ENCODE peak calls at places on chromosomes 2 and 18, in four cellular contexts. One of them, this sample, is unnamed.

GRCh38 chr2:222936705-222937104 is 75.9 kb downstream of the ACSL3 start:
- DNase-seq in breast epithelium: no peak
- DNase-seq in tibial nerve: no peak
- DNase-seq in body of pancreas: no peak
- DNase-seq in this sample: no peak

GRCh38 chr2:31943636-31944225 is 67.1 kb downstream of the MEMO1 start:
- DNase-seq in breast epithelium: no peak
- DNase-seq in body of pancreas: no peak
- DNase-seq in tibial nerve: no peak
- DNase-seq in this sample: no peak

GRCh38 chr2:84494070-84494469 is 22.2 kb upstream of the DNAH6 start:
- DNase-seq in tibial nerve: no peak
- DNase-seq in body of pancreas: no peak
- DNase-seq in breast epithelium: no peak
- DNase-seq in this sample: no peak

GRCh38 chr2:72788756-72789155 is 37.1 kb downstream of the EXOC6B start:
- DNase-seq in tibial nerve: no peak
- DNase-seq in breast epithelium: no peak
- DNase-seq in body of pancreas: no peak
- DNase-seq in this sample: no peak

GRCh38 chr2:144515694-144516416 is 4.1 kb downstream of the ZEB2 start:
- DNase-seq in tibial nerve: peak; percentile 53
- DNase-seq in breast epithelium: no peak
- DNase-seq in body of pancreas: no peak
- DNase-seq in this sample: no peak

GRCh38 chr2:43192039-43192438 is 34.4 kb downstream of the ZFP36L2 start:
- DNase-seq in tibial nerve: no peak
- DNase-seq in breast epithelium: no peak
- DNase-seq in body of pancreas: no peak
- DNase-seq in this sample: no peak

GRCh38 chr18:39862341-39862740 is 2092.7 kb upstream of the PIK3C3 start:
- DNase-seq in body of pancreas: no peak
- DNase-seq in breast epithelium: no peak
- DNase-seq in tibial nerve: no peak
- DNase-seq in this sample: no peak

GRCh38 chr2:62501794-62502500 is 4.0 kb downstream of the TMEM17 start:
- DNase-seq in tibial nerve: no peak
- DNase-seq in body of pancreas: no peak
- DNase-seq in breast epithelium: no peak
- DNase-seq in this sample: no peak

GRCh38 chr2:72350852-72351251 is 203.2 kb upstream of the CYP26B1 start:
- DNase-seq in body of pancreas: no peak
- DNase-seq in tibial nerve: no peak
- DNase-seq in breast epithelium: no peak
- DNase-seq in this sample: no peak

GRCh38 chr2:195613922-195614321 is 43.1 kb upstream of the SLC39A10 start:
- DNase-seq in breast epithelium: no peak
- DNase-seq in tibial nerve: no peak
- DNase-seq in body of pancreas: no peak
- DNase-seq in this sample: no peak

GRCh38 chr2:242060212-242060835 is 190.8 kb downstream of the RTP5 start:
- DNase-seq in breast epithelium: no peak
- DNase-seq in tibial nerve: no peak
- DNase-seq in body of pancreas: no peak
- DNase-seq in this sample: no peak

GRCh38 chr2:48600204-48600813 is 17.3 kb upstream of the GTF2A1L start:
- DNase-seq in body of pancreas: no peak
- DNase-seq in tibial nerve: no peak
- DNase-seq in breast epithelium: no peak
- DNase-seq in this sample: no peak

GRCh38 chr2:152071077-152071476 is 27.8 kb downstream of the CACNB4 start:
- DNase-seq in body of pancreas: no peak
- DNase-seq in tibial nerve: no peak
- DNase-seq in breast epithelium: no peak
- DNase-seq in this sample: no peak

GRCh38 chr18:70332694-70333093 is 43.8 kb downstream of the SOCS6 start:
- DNase-seq in breast epithelium: no peak
- DNase-seq in tibial nerve: no peak
- DNase-seq in body of pancreas: no peak
- DNase-seq in this sample: no peak

GRCh38 chr2:26175716-26176615 is 3.1 kb downstream of the GAREM2 start:
- DNase-seq in tibial nerve: no peak
- DNase-seq in body of pancreas: no peak
- DNase-seq in breast epithelium: no peak
- DNase-seq in this sample: no peak

GRCh38 chr2:223601932-223602676 is at the start of gene SCG2:
- DNase-seq in breast epithelium: peak; percentile 41
- DNase-seq in tibial nerve: peak; percentile 51
- DNase-seq in body of pancreas: peak; percentile 69
- DNase-seq in this sample: peak; percentile 28

GRCh38 chr2:182870227-182870626 is 3.8 kb upstream of the FRZB start:
- DNase-seq in tibial nerve: no peak
- DNase-seq in breast epithelium: no peak
- DNase-seq in body of pancreas: no peak
- DNase-seq in this sample: no peak

GRCh38 chr2:7704296-7704865 is 787.2 kb downstream of the RNF144A start:
- DNase-seq in tibial nerve: no peak
- DNase-seq in body of pancreas: no peak
- DNase-seq in breast epithelium: no peak
- DNase-seq in this sample: no peak

GRCh38 chr2:161122772-161123530 is 37.3 kb upstream of the TANK start:
- DNase-seq in tibial nerve: peak; percentile 31
- DNase-seq in breast epithelium: peak; percentile 59
- DNase-seq in body of pancreas: peak; percentile 33
- DNase-seq in this sample: peak; percentile 59

GRCh38 chr2:99811544-99811943 is 321.7 kb upstream of the REV1 start:
- DNase-seq in body of pancreas: no peak
- DNase-seq in breast epithelium: no peak
- DNase-seq in tibial nerve: no peak
- DNase-seq in this sample: no peak

GRCh38 chr2:9027884-9028283 is 24.4 kb upstream of the MBOAT2 start:
- DNase-seq in body of pancreas: no peak
- DNase-seq in tibial nerve: no peak
- DNase-seq in breast epithelium: no peak
- DNase-seq in this sample: no peak

GRCh38 chr18:58781627-58782194 is 83.0 kb upstream of the ZNF532 start:
- DNase-seq in breast epithelium: peak; percentile 67
- DNase-seq in body of pancreas: peak; percentile 75
- DNase-seq in tibial nerve: peak; percentile 89
- DNase-seq in this sample: peak; percentile 90

GRCh38 chr2:109342890-109343289 is 213.9 kb downstream of the SH3RF3 start:
- DNase-seq in breast epithelium: no peak
- DNase-seq in body of pancreas: no peak
- DNase-seq in tibial nerve: no peak
- DNase-seq in this sample: no peak

GRCh38 chr2:69645026-69645425 is 1.5 kb upstream of the AAK1 start:
- DNase-seq in tibial nerve: no peak
- DNase-seq in breast epithelium: no peak
- DNase-seq in body of pancreas: no peak
- DNase-seq in this sample: no peak

GRCh38 chr2:156455366-156455975 is 19.3 kb downstream of the GPD2 start:
- DNase-seq in tibial nerve: no peak
- DNase-seq in breast epithelium: no peak
- DNase-seq in body of pancreas: no peak
- DNase-seq in this sample: no peak

GRCh38 chr2:179139506-179139905 is 89.6 kb upstream of the CCDC141 start:
- DNase-seq in tibial nerve: no peak
- DNase-seq in breast epithelium: no peak
- DNase-seq in body of pancreas: no peak
- DNase-seq in this sample: no peak

GRCh38 chr2:207528980-207529329 is 807 bp upstream of the CREB1 start:
- DNase-seq in body of pancreas: peak; percentile 54
- DNase-seq in tibial nerve: no peak
- DNase-seq in breast epithelium: no peak
- DNase-seq in this sample: no peak

GRCh38 chr18:13283746-13284145 is 65.2 kb downstream of the LDLRAD4 start:
- DNase-seq in tibial nerve: no peak
- DNase-seq in breast epithelium: no peak
- DNase-seq in body of pancreas: no peak
- DNase-seq in this sample: no peak

GRCh38 chr18:13286456-13287125 is 68.0 kb downstream of the LDLRAD4 start:
- DNase-seq in breast epithelium: no peak
- DNase-seq in body of pancreas: no peak
- DNase-seq in tibial nerve: no peak
- DNase-seq in this sample: no peak

GRCh38 chr18:13285874-13286273 is 67.3 kb downstream of the LDLRAD4 start:
- DNase-seq in breast epithelium: no peak
- DNase-seq in tibial nerve: no peak
- DNase-seq in body of pancreas: no peak
- DNase-seq in this sample: no peak

GRCh38 chr18:13287372-13287771 is 68.8 kb downstream of the LDLRAD4 start:
- DNase-seq in body of pancreas: no peak
- DNase-seq in tibial nerve: no peak
- DNase-seq in breast epithelium: no peak
- DNase-seq in this sample: no peak

DNA sequence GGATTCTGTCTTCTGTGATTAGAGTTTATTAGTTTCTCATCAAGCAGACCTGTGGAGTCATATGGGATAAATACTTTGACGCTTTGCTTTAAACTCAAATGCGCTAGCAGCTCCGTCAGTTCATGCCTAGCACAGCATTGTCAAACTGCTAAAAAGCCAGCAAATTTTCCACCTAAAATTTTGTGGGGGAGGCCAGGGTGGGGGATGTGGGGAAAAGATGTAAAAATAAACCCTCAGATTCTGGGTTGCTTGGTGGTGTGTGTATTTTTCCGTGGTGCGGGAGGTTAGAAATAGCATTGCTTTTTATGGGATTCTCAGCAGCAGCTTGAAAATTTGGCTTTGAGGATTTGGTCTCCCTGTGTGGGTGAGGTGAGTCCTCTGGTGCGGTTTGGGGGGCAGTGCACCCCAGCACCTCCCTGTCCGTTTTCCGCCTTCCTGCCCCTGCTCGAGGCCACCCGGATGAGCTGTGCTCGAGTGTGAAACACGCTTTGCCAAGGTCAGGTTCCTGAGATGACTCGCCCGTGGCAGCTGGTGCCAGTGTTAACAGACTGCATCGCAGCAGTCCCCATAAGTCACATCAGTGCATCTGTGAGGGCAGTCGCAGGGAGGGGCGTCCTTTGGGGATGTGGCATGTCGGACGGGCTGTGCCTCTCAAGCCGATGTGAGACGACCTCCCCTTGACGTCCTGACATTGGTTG is 65.9 kb downstream of the LDLRAD4 start:
- DNase-seq in breast epithelium: no peak
- DNase-seq in tibial nerve: no peak
- DNase-seq in body of pancreas: no peak
- DNase-seq in this sample: no peak
- H3K36me3 ChIP-seq in breast epithelium: no peaks in the 10 kb centered on the region
- H3K36me3 ChIP-seq in tibial nerve: no peaks in the 10 kb centered on the region
- H3K36me3 ChIP-seq in body of pancreas: no peaks in the 10 kb centered on the region
- H3K36me3 ChIP-seq in this sample: no peaks in the 10 kb centered on the region

GRCh38 chr2:159098374-159098773 is 129.9 kb downstream of the TANC1 start:
- DNase-seq in breast epithelium: no peak
- DNase-seq in body of pancreas: no peak
- DNase-seq in tibial nerve: no peak
- DNase-seq in this sample: no peak

GRCh38 chr2:159096896-159097295 is 128.5 kb downstream of the TANC1 start:
- DNase-seq in tibial nerve: no peak
- DNase-seq in breast epithelium: no peak
- DNase-seq in body of pancreas: no peak
- DNase-seq in this sample: no peak

GRCh38 chr2:159101755-159102489 is 133.5 kb downstream of the TANC1 start:
- DNase-seq in tibial nerve: no peak
- DNase-seq in breast epithelium: no peak
- DNase-seq in body of pancreas: no peak
- DNase-seq in this sample: no peak

GRCh38 chr2:159095813-159096212 is 127.4 kb downstream of the TANC1 start:
- DNase-seq in body of pancreas: no peak
- DNase-seq in breast epithelium: peak; percentile 46
- DNase-seq in tibial nerve: no peak
- DNase-seq in this sample: no peak

DNA sequence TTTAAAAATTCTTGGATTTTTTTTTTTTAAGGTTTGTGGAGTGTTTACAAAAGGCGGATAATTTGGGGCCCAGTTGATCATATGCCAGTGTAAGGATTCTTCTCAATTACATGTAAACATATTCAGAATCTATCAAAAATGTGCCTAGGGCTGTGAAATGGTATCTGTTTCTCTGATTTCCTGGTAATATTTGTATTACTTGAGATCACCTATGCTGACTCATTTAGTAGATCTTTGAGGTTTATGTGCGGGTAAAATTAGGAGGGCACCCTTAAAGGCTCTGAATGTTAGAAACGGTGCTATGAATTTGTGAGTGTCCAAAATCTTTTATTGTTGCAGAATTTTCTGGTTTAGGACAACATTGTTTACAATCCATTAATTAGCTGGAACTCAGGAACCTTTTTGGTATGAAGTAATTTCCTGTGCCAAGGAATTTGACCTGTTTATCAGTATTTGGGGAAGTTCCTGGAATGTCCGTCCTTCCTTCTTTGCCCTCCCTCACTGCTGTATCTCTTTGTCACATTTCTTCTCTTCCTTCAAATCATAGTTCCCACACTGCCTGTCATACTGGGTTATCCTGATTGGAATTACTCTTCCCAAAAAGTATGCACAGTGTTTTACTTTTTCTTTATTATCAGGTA is 130.5 kb downstream of the TANC1 start:
- DNase-seq in body of pancreas: no peak
- DNase-seq in breast epithelium: no peak
- DNase-seq in tibial nerve: no peak
- DNase-seq in this sample: no peak
- TF ChIP-seq POLR2A in body of pancreas: no peak
- TF ChIP-seq POLR2A in breast epithelium: no peak
- TF ChIP-seq POLR2A in tibial nerve: no peak
- TF ChIP-seq POLR2A in this sample: no peak

DNA sequence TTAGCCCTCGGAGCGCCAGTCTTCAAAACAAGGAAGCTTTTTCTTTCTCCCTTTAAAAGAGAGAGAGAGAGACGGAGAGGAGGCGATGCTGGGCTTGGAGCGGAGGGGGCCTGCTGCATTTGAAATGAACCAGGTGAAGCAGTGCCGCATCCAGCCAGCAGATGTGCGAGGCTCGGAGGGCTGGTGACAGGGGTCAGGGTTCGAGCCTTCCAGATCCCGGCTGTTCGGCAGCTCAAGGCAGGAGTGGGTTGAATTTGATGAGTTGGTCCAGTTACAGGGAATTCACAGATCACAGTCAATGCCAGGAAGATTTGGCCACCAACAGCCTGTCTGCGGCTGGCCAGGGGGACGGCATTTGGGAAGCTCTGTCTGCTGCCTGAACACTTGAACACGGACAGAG is 48.6 kb downstream of the PTGR3 start:
- DNase-seq in body of pancreas: no peak
- DNase-seq in breast epithelium: no peak
- DNase-seq in tibial nerve: no peak
- DNase-seq in this sample: no peak
- TF ChIP-seq CTCF in body of pancreas: no peak
- TF ChIP-seq CTCF in breast epithelium: no peak
- TF ChIP-seq CTCF in tibial nerve: no peak
- TF ChIP-seq CTCF in this sample: no peak

DNA sequence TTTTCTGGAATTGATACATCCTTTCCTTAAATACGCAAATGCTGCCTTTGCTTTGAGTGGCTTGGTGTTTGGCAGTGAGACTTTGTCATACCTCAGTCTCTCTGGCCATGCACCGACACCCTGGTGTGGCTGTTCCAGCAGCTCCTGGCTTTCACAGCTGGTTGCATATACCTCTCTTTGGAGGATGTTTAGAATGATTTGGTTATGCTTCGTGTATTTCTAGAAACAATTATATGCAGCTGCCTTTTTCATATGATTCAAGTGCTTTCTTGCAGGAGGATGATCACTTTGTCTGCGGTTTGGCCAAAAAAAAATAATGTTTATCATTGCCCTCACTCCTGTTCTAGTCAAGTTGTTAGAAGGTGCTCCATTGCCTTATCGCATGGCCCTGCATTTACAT is 95.0 kb upstream of the EML6 start:
- DNase-seq in tibial nerve: no peak
- DNase-seq in body of pancreas: no peak
- DNase-seq in breast epithelium: no peak
- DNase-seq in this sample: no peak
- H3K36me3 ChIP-seq in tibial nerve: peaks cover 21% of the 10 kb centered on the region
- H3K36me3 ChIP-seq in body of pancreas: peaks cover 9% of the 10 kb centered on the region
- H3K36me3 ChIP-seq in breast epithelium: peaks cover 19% of the 10 kb centered on the region
- H3K36me3 ChIP-seq in this sample: peaks cover 26% of the 10 kb centered on the region